ENCODE peak calls at places on chromosomes 11 and 22, in six cellular contexts. One of them, this sample, is unnamed.
A peak's percentile ranks its signal among the peaks of the same experiment; 100 is the strongest.

GRCh38 chr22:20224917-20225692 is 43.0 kb downstream of the RTN4R start:
- DNase-seq in stimulated activated CD4-positive, alpha-beta T cell treated with anti-CD3 and anti-CD28 coated beads, Interleukin-4, amount 100 ng/mL, for 48 hours: no peak
- DNase-seq in iris pigment epithelial cell: no peak
- DNase-seq in EL: no peak
- DNase-seq in activated naive CD8-positive, alpha-beta T cell treated with anti-CD3 and anti-CD28 coated beads, Interleukin-2, amount 50 U/mL, for 24 hours: no peak
- DNase-seq in pancreas: no peak
- DNase-seq in this sample: no peak

GRCh38 chr11:27485930-27486773 is 13.6 kb upstream of the LGR4 start:
- DNase-seq in stimulated activated CD4-positive, alpha-beta T cell treated with anti-CD3 and anti-CD28 coated beads, Interleukin-4, amount 100 ng/mL, for 48 hours: no peak
- DNase-seq in iris pigment epithelial cell: peak; percentile 60
- DNase-seq in EL: peak; percentile 69
- DNase-seq in activated naive CD8-positive, alpha-beta T cell treated with anti-CD3 and anti-CD28 coated beads, Interleukin-2, amount 50 U/mL, for 24 hours: peak; percentile 22
- DNase-seq in pancreas: no peak
- DNase-seq in this sample: peak; percentile 22

GRCh38 chr11:118895093-118896039 is 11.7 kb downstream of the CXCR5 start:
- DNase-seq in stimulated activated CD4-positive, alpha-beta T cell treated with anti-CD3 and anti-CD28 coated beads, Interleukin-4, amount 100 ng/mL, for 48 hours: peak; percentile 64
- DNase-seq in iris pigment epithelial cell: no peak
- DNase-seq in EL: no peak
- DNase-seq in activated naive CD8-positive, alpha-beta T cell treated with anti-CD3 and anti-CD28 coated beads, Interleukin-2, amount 50 U/mL, for 24 hours: peak; percentile 75
- DNase-seq in pancreas: no peak
- DNase-seq in this sample: peak; percentile 68

GRCh38 chr22:48396785-48397530 is 1430.7 kb downstream of the BRD1 start:
- DNase-seq in stimulated activated CD4-positive, alpha-beta T cell treated with anti-CD3 and anti-CD28 coated beads, Interleukin-4, amount 100 ng/mL, for 48 hours: no peak
- DNase-seq in iris pigment epithelial cell: no peak
- DNase-seq in EL: no peak
- DNase-seq in activated naive CD8-positive, alpha-beta T cell treated with anti-CD3 and anti-CD28 coated beads, Interleukin-2, amount 50 U/mL, for 24 hours: no peak
- DNase-seq in pancreas: no peak
- DNase-seq in this sample: no peak

GRCh38 chr11:95147364-95147905 is 57.8 kb downstream of the ENDOD1 start:
- DNase-seq in stimulated activated CD4-positive, alpha-beta T cell treated with anti-CD3 and anti-CD28 coated beads, Interleukin-4, amount 100 ng/mL, for 48 hours: no peak
- DNase-seq in iris pigment epithelial cell: peak; percentile 94
- DNase-seq in EL: peak; percentile 89
- DNase-seq in activated naive CD8-positive, alpha-beta T cell treated with anti-CD3 and anti-CD28 coated beads, Interleukin-2, amount 50 U/mL, for 24 hours: no peak
- DNase-seq in pancreas: no peak
- DNase-seq in this sample: no peak

GRCh38 chr22:47918276-47918928 is 1156.0 kb downstream of the TBC1D22A start:
- DNase-seq in stimulated activated CD4-positive, alpha-beta T cell treated with anti-CD3 and anti-CD28 coated beads, Interleukin-4, amount 100 ng/mL, for 48 hours: no peak
- DNase-seq in iris pigment epithelial cell: no peak
- DNase-seq in EL: no peak
- DNase-seq in activated naive CD8-positive, alpha-beta T cell treated with anti-CD3 and anti-CD28 coated beads, Interleukin-2, amount 50 U/mL, for 24 hours: peak; percentile 20
- DNase-seq in pancreas: no peak
- DNase-seq in this sample: peak; percentile 84

GRCh38 chr11:8905528-8906165 is 5.3 kb upstream of the AKIP1 start:
- DNase-seq in stimulated activated CD4-positive, alpha-beta T cell treated with anti-CD3 and anti-CD28 coated beads, Interleukin-4, amount 100 ng/mL, for 48 hours: no peak
- DNase-seq in iris pigment epithelial cell: peak; percentile 93
- DNase-seq in EL: peak; percentile 87
- DNase-seq in activated naive CD8-positive, alpha-beta T cell treated with anti-CD3 and anti-CD28 coated beads, Interleukin-2, amount 50 U/mL, for 24 hours: no peak
- DNase-seq in pancreas: no peak
- DNase-seq in this sample: no peak

GRCh38 chr11:69285091-69285490 is 8.9 kb upstream of the MYEOV start:
- DNase-seq in stimulated activated CD4-positive, alpha-beta T cell treated with anti-CD3 and anti-CD28 coated beads, Interleukin-4, amount 100 ng/mL, for 48 hours: no peak
- DNase-seq in iris pigment epithelial cell: no peak
- DNase-seq in EL: no peak
- DNase-seq in activated naive CD8-positive, alpha-beta T cell treated with anti-CD3 and anti-CD28 coated beads, Interleukin-2, amount 50 U/mL, for 24 hours: no peak
- DNase-seq in pancreas: no peak
- DNase-seq in this sample: no peak

GRCh38 chr11:38543311-38543710 is 1945.3 kb upstream of the RAG2 start:
- DNase-seq in stimulated activated CD4-positive, alpha-beta T cell treated with anti-CD3 and anti-CD28 coated beads, Interleukin-4, amount 100 ng/mL, for 48 hours: no peak
- DNase-seq in iris pigment epithelial cell: peak; percentile 69
- DNase-seq in EL: peak; percentile 90
- DNase-seq in activated naive CD8-positive, alpha-beta T cell treated with anti-CD3 and anti-CD28 coated beads, Interleukin-2, amount 50 U/mL, for 24 hours: no peak
- DNase-seq in pancreas: no peak
- DNase-seq in this sample: no peak

GRCh38 chr11:123137496-123138270 is 57.4 kb downstream of the CLMP start:
- DNase-seq in stimulated activated CD4-positive, alpha-beta T cell treated with anti-CD3 and anti-CD28 coated beads, Interleukin-4, amount 100 ng/mL, for 48 hours: no peak
- DNase-seq in iris pigment epithelial cell: peak; percentile 74
- DNase-seq in EL: peak; percentile 93
- DNase-seq in activated naive CD8-positive, alpha-beta T cell treated with anti-CD3 and anti-CD28 coated beads, Interleukin-2, amount 50 U/mL, for 24 hours: no peak
- DNase-seq in pancreas: peak; percentile 8
- DNase-seq in this sample: no peak

GRCh38 chr11:9002920-9003572 is 755 bp downstream of the NRIP3 start:
- DNase-seq in stimulated activated CD4-positive, alpha-beta T cell treated with anti-CD3 and anti-CD28 coated beads, Interleukin-4, amount 100 ng/mL, for 48 hours: peak; percentile 11
- DNase-seq in iris pigment epithelial cell: no peak
- DNase-seq in EL: peak; percentile 39
- DNase-seq in activated naive CD8-positive, alpha-beta T cell treated with anti-CD3 and anti-CD28 coated beads, Interleukin-2, amount 50 U/mL, for 24 hours: peak; percentile 38
- DNase-seq in pancreas: no peak
- DNase-seq in this sample: no peak

GRCh38 chr11:128208329-128209220 is 378.8 kb downstream of the ETS1 start:
- DNase-seq in stimulated activated CD4-positive, alpha-beta T cell treated with anti-CD3 and anti-CD28 coated beads, Interleukin-4, amount 100 ng/mL, for 48 hours: no peak
- DNase-seq in iris pigment epithelial cell: peak; percentile 87
- DNase-seq in EL: peak; percentile 93
- DNase-seq in activated naive CD8-positive, alpha-beta T cell treated with anti-CD3 and anti-CD28 coated beads, Interleukin-2, amount 50 U/mL, for 24 hours: no peak
- DNase-seq in pancreas: peak; percentile 7
- DNase-seq in this sample: no peak

GRCh38 chr11:12134239-12134590 is 23.8 kb downstream of the MICAL2 start:
- DNase-seq in stimulated activated CD4-positive, alpha-beta T cell treated with anti-CD3 and anti-CD28 coated beads, Interleukin-4, amount 100 ng/mL, for 48 hours: no peak
- DNase-seq in iris pigment epithelial cell: no peak
- DNase-seq in EL: no peak
- DNase-seq in activated naive CD8-positive, alpha-beta T cell treated with anti-CD3 and anti-CD28 coated beads, Interleukin-2, amount 50 U/mL, for 24 hours: no peak
- DNase-seq in pancreas: no peak
- DNase-seq in this sample: no peak

GRCh38 chr22:33722817-33723216 is 197.5 kb downstream of the LARGE1 start:
- DNase-seq in stimulated activated CD4-positive, alpha-beta T cell treated with anti-CD3 and anti-CD28 coated beads, Interleukin-4, amount 100 ng/mL, for 48 hours: no peak
- DNase-seq in iris pigment epithelial cell: no peak
- DNase-seq in EL: no peak
- DNase-seq in activated naive CD8-positive, alpha-beta T cell treated with anti-CD3 and anti-CD28 coated beads, Interleukin-2, amount 50 U/mL, for 24 hours: no peak
- DNase-seq in pancreas: no peak
- DNase-seq in this sample: no peak

GRCh38 chr11:74091549-74091948 is 79.3 kb downstream of the C2CD3 start:
- DNase-seq in stimulated activated CD4-positive, alpha-beta T cell treated with anti-CD3 and anti-CD28 coated beads, Interleukin-4, amount 100 ng/mL, for 48 hours: no peak
- DNase-seq in iris pigment epithelial cell: no peak
- DNase-seq in EL: no peak
- DNase-seq in activated naive CD8-positive, alpha-beta T cell treated with anti-CD3 and anti-CD28 coated beads, Interleukin-2, amount 50 U/mL, for 24 hours: no peak
- DNase-seq in pancreas: no peak
- DNase-seq in this sample: no peak

GRCh38 chr11:97641988-97642387 is 1252.2 kb downstream of the JRKL start:
- DNase-seq in stimulated activated CD4-positive, alpha-beta T cell treated with anti-CD3 and anti-CD28 coated beads, Interleukin-4, amount 100 ng/mL, for 48 hours: no peak
- DNase-seq in iris pigment epithelial cell: no peak
- DNase-seq in EL: no peak
- DNase-seq in activated naive CD8-positive, alpha-beta T cell treated with anti-CD3 and anti-CD28 coated beads, Interleukin-2, amount 50 U/mL, for 24 hours: no peak
- DNase-seq in pancreas: no peak
- DNase-seq in this sample: no peak

GRCh38 chr11:29249713-29250112 is 767.1 kb downstream of the KCNA4 start:
- DNase-seq in stimulated activated CD4-positive, alpha-beta T cell treated with anti-CD3 and anti-CD28 coated beads, Interleukin-4, amount 100 ng/mL, for 48 hours: no peak
- DNase-seq in iris pigment epithelial cell: no peak
- DNase-seq in EL: no peak
- DNase-seq in activated naive CD8-positive, alpha-beta T cell treated with anti-CD3 and anti-CD28 coated beads, Interleukin-2, amount 50 U/mL, for 24 hours: no peak
- DNase-seq in pancreas: no peak
- DNase-seq in this sample: no peak

GRCh38 chr11:73178092-73178539 is 36.0 kb upstream of the FCHSD2 start:
- DNase-seq in stimulated activated CD4-positive, alpha-beta T cell treated with anti-CD3 and anti-CD28 coated beads, Interleukin-4, amount 100 ng/mL, for 48 hours: peak; percentile 65
- DNase-seq in iris pigment epithelial cell: peak; percentile 63
- DNase-seq in EL: peak; percentile 90
- DNase-seq in activated naive CD8-positive, alpha-beta T cell treated with anti-CD3 and anti-CD28 coated beads, Interleukin-2, amount 50 U/mL, for 24 hours: peak; percentile 79
- DNase-seq in pancreas: peak; percentile 75
- DNase-seq in this sample: peak; percentile 77

GRCh38 chr11:120209750-120210650 is 832 bp upstream of the OAF start:
- DNase-seq in stimulated activated CD4-positive, alpha-beta T cell treated with anti-CD3 and anti-CD28 coated beads, Interleukin-4, amount 100 ng/mL, for 48 hours: no peak
- DNase-seq in iris pigment epithelial cell: peak; percentile 21
- DNase-seq in EL: peak; percentile 16
- DNase-seq in activated naive CD8-positive, alpha-beta T cell treated with anti-CD3 and anti-CD28 coated beads, Interleukin-2, amount 50 U/mL, for 24 hours: peak; percentile 11
- DNase-seq in pancreas: no peak
- DNase-seq in this sample: no peak

GRCh38 chr11:115759622-115760527 is 255.7 kb upstream of the CADM1 start:
- DNase-seq in stimulated activated CD4-positive, alpha-beta T cell treated with anti-CD3 and anti-CD28 coated beads, Interleukin-4, amount 100 ng/mL, for 48 hours: no peak
- DNase-seq in iris pigment epithelial cell: no peak
- DNase-seq in EL: peak; percentile 6
- DNase-seq in activated naive CD8-positive, alpha-beta T cell treated with anti-CD3 and anti-CD28 coated beads, Interleukin-2, amount 50 U/mL, for 24 hours: no peak
- DNase-seq in pancreas: no peak
- DNase-seq in this sample: no peak

GRCh38 chr11:9639985-9640384 is 23.9 kb upstream of the SWAP70 start:
- DNase-seq in stimulated activated CD4-positive, alpha-beta T cell treated with anti-CD3 and anti-CD28 coated beads, Interleukin-4, amount 100 ng/mL, for 48 hours: no peak
- DNase-seq in iris pigment epithelial cell: peak; percentile 51
- DNase-seq in EL: no peak
- DNase-seq in activated naive CD8-positive, alpha-beta T cell treated with anti-CD3 and anti-CD28 coated beads, Interleukin-2, amount 50 U/mL, for 24 hours: no peak
- DNase-seq in pancreas: no peak
- DNase-seq in this sample: no peak

GRCh38 chr11:120694706-120695105 is 183.2 kb downstream of the GRIK4 start:
- DNase-seq in stimulated activated CD4-positive, alpha-beta T cell treated with anti-CD3 and anti-CD28 coated beads, Interleukin-4, amount 100 ng/mL, for 48 hours: no peak
- DNase-seq in iris pigment epithelial cell: no peak
- DNase-seq in EL: no peak
- DNase-seq in activated naive CD8-positive, alpha-beta T cell treated with anti-CD3 and anti-CD28 coated beads, Interleukin-2, amount 50 U/mL, for 24 hours: no peak
- DNase-seq in pancreas: no peak
- DNase-seq in this sample: no peak

GRCh38 chr11:106425819-106426218 is 348.4 kb downstream of the AASDHPPT start:
- DNase-seq in stimulated activated CD4-positive, alpha-beta T cell treated with anti-CD3 and anti-CD28 coated beads, Interleukin-4, amount 100 ng/mL, for 48 hours: no peak
- DNase-seq in iris pigment epithelial cell: no peak
- DNase-seq in EL: no peak
- DNase-seq in activated naive CD8-positive, alpha-beta T cell treated with anti-CD3 and anti-CD28 coated beads, Interleukin-2, amount 50 U/mL, for 24 hours: no peak
- DNase-seq in pancreas: no peak
- DNase-seq in this sample: no peak